ENCODE peak calls at places on chromosome 2, in ten cellular contexts. One of them, this sample, is unnamed.

GRCh38 chr2:29462293-29462692 is 347.1 kb downstream of the CLIP4 start:
- DNase-seq in left ventricle myocardium inferior: no peak
- DNase-seq in GM10248: no peak
- DNase-seq in left lung: no peak
- DNase-seq in fibroblast of the aortic adventitia: peak
- DNase-seq in endothelial cell: no peak
- DNase-seq in WERI-Rb-1: no peak
- DNase-seq in A673: no peak
- DNase-seq in HepG2: no peak
- DNase-seq in pancreas: no peak
- DNase-seq in this sample: no peak

GRCh38 chr2:239484571-239485355 is 83.9 kb upstream of the HDAC4 start:
- DNase-seq in left ventricle myocardium inferior: no peak
- DNase-seq in GM10248: no peak
- DNase-seq in left lung: no peak
- DNase-seq in fibroblast of the aortic adventitia: no peak
- DNase-seq in endothelial cell: no peak
- DNase-seq in WERI-Rb-1: no peak
- DNase-seq in A673: no peak
- DNase-seq in HepG2: no peak
- DNase-seq in pancreas: no peak
- DNase-seq in this sample: no peak

GRCh38 chr2:207408086-207408794 is 121.5 kb upstream of the CREB1 start:
- DNase-seq in left ventricle myocardium inferior: no peak
- DNase-seq in GM10248: no peak
- DNase-seq in left lung: no peak
- DNase-seq in fibroblast of the aortic adventitia: peak
- DNase-seq in endothelial cell: no peak
- DNase-seq in WERI-Rb-1: no peak
- DNase-seq in A673: no peak
- DNase-seq in HepG2: peak
- DNase-seq in pancreas: peak
- DNase-seq in this sample: no peak

GRCh38 chr2:190318514-190318913 is 1.1 kb downstream of the HIBCH start:
- DNase-seq in left ventricle myocardium inferior: no peak
- DNase-seq in GM10248: no peak
- DNase-seq in left lung: no peak
- DNase-seq in fibroblast of the aortic adventitia: no peak
- DNase-seq in endothelial cell: no peak
- DNase-seq in WERI-Rb-1: no peak
- DNase-seq in A673: no peak
- DNase-seq in HepG2: no peak
- DNase-seq in pancreas: peak
- DNase-seq in this sample: no peak

GRCh38 chr2:191366199-191366598 is 121.0 kb downstream of the MYO1B start:
- DNase-seq in left ventricle myocardium inferior: no peak
- DNase-seq in GM10248: no peak
- DNase-seq in left lung: no peak
- DNase-seq in fibroblast of the aortic adventitia: peak
- DNase-seq in endothelial cell: no peak
- DNase-seq in WERI-Rb-1: no peak
- DNase-seq in A673: no peak
- DNase-seq in HepG2: no peak
- DNase-seq in pancreas: no peak
- DNase-seq in this sample: no peak

GRCh38 chr2:50596521-50596920 is 435.4 kb downstream of the NRXN1 start:
- DNase-seq in left ventricle myocardium inferior: no peak
- DNase-seq in GM10248: no peak
- DNase-seq in left lung: no peak
- DNase-seq in fibroblast of the aortic adventitia: no peak
- DNase-seq in endothelial cell: no peak
- DNase-seq in WERI-Rb-1: peak
- DNase-seq in A673: no peak
- DNase-seq in HepG2: no peak
- DNase-seq in pancreas: no peak
- DNase-seq in this sample: no peak

GRCh38 chr2:232478571-232479340 is 8.9 kb downstream of the ECEL1 start:
- DNase-seq in left ventricle myocardium inferior: peak
- DNase-seq in GM10248: no peak
- DNase-seq in left lung: no peak
- DNase-seq in fibroblast of the aortic adventitia: no peak
- DNase-seq in endothelial cell: no peak
- DNase-seq in WERI-Rb-1: no peak
- DNase-seq in A673: no peak
- DNase-seq in HepG2: no peak
- DNase-seq in pancreas: no peak
- DNase-seq in this sample: no peak

GRCh38 chr2:43266692-43267091 is 40.3 kb upstream of the ZFP36L2 start:
- DNase-seq in left ventricle myocardium inferior: peak
- DNase-seq in GM10248: no peak
- DNase-seq in left lung: peak
- DNase-seq in fibroblast of the aortic adventitia: no peak
- DNase-seq in endothelial cell: no peak
- DNase-seq in WERI-Rb-1: no peak
- DNase-seq in A673: no peak
- DNase-seq in HepG2: no peak
- DNase-seq in pancreas: peak
- DNase-seq in this sample: no peak

GRCh38 chr2:187118331-187119099 is 269.5 kb upstream of the ZSWIM2 start:
- DNase-seq in left ventricle myocardium inferior: no peak
- DNase-seq in GM10248: no peak
- DNase-seq in left lung: no peak
- DNase-seq in fibroblast of the aortic adventitia: no peak
- DNase-seq in endothelial cell: no peak
- DNase-seq in WERI-Rb-1: no peak
- DNase-seq in A673: peak
- DNase-seq in HepG2: no peak
- DNase-seq in pancreas: no peak
- DNase-seq in this sample: no peak

GRCh38 chr2:187129866-187130265 is 280.9 kb upstream of the ZSWIM2 start:
- DNase-seq in left ventricle myocardium inferior: no peak
- DNase-seq in GM10248: no peak
- DNase-seq in left lung: no peak
- DNase-seq in fibroblast of the aortic adventitia: no peak
- DNase-seq in endothelial cell: no peak
- DNase-seq in WERI-Rb-1: no peak
- DNase-seq in A673: no peak
- DNase-seq in HepG2: no peak
- DNase-seq in pancreas: no peak
- DNase-seq in this sample: no peak

GRCh38 chr2:187126247-187127005 is 277.5 kb upstream of the ZSWIM2 start:
- DNase-seq in left ventricle myocardium inferior: no peak
- DNase-seq in GM10248: no peak
- DNase-seq in left lung: no peak
- DNase-seq in fibroblast of the aortic adventitia: no peak
- DNase-seq in endothelial cell: no peak
- DNase-seq in WERI-Rb-1: no peak
- DNase-seq in A673: peak
- DNase-seq in HepG2: no peak
- DNase-seq in pancreas: no peak
- DNase-seq in this sample: no peak

GRCh38 chr2:187129306-187129705 is 280.3 kb upstream of the ZSWIM2 start:
- DNase-seq in left ventricle myocardium inferior: no peak
- DNase-seq in GM10248: no peak
- DNase-seq in left lung: no peak
- DNase-seq in fibroblast of the aortic adventitia: no peak
- DNase-seq in endothelial cell: no peak
- DNase-seq in WERI-Rb-1: no peak
- DNase-seq in A673: no peak
- DNase-seq in HepG2: no peak
- DNase-seq in pancreas: no peak
- DNase-seq in this sample: no peak

DNA sequence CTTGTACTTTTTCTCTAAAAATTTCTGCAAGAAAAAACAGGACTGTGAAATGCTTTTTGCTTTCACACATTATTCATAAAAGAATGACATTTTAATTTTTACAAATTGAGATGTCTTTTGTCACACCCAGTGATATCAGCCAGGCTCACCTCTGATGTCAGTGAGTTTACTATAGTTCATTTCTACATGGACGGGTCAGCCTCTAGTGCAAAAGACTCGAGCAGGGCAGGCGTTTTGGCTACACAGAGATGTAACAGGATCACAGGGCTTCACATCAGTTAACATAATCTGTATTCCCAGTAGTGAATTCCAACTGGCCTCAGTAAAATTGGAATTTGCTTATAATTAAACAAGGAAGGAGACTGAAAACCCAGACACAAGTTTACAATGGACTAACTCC is 275.5 kb upstream of the ZSWIM2 start:
- DNase-seq in left ventricle myocardium inferior: no peak
- DNase-seq in GM10248: no peak
- DNase-seq in left lung: no peak
- DNase-seq in fibroblast of the aortic adventitia: no peak
- DNase-seq in endothelial cell: no peak
- DNase-seq in WERI-Rb-1: no peak
- DNase-seq in A673: no peak
- DNase-seq in HepG2: no peak
- DNase-seq in pancreas: no peak
- DNase-seq in this sample: no peak
- TF ChIP-seq CTCF in left ventricle myocardium inferior: no peak
- TF ChIP-seq CTCF in GM10248: no peak
- TF ChIP-seq CTCF in left lung: no peak
- TF ChIP-seq CTCF in fibroblast of the aortic adventitia: no peak
- TF ChIP-seq CTCF in endothelial cell: no peak
- TF ChIP-seq CTCF in WERI-Rb-1: no peak
- TF ChIP-seq CTCF in A673: no peak
- TF ChIP-seq CTCF in HepG2: no peak
- TF ChIP-seq CTCF in pancreas: no peak
- TF ChIP-seq CTCF in this sample: no peak

DNA sequence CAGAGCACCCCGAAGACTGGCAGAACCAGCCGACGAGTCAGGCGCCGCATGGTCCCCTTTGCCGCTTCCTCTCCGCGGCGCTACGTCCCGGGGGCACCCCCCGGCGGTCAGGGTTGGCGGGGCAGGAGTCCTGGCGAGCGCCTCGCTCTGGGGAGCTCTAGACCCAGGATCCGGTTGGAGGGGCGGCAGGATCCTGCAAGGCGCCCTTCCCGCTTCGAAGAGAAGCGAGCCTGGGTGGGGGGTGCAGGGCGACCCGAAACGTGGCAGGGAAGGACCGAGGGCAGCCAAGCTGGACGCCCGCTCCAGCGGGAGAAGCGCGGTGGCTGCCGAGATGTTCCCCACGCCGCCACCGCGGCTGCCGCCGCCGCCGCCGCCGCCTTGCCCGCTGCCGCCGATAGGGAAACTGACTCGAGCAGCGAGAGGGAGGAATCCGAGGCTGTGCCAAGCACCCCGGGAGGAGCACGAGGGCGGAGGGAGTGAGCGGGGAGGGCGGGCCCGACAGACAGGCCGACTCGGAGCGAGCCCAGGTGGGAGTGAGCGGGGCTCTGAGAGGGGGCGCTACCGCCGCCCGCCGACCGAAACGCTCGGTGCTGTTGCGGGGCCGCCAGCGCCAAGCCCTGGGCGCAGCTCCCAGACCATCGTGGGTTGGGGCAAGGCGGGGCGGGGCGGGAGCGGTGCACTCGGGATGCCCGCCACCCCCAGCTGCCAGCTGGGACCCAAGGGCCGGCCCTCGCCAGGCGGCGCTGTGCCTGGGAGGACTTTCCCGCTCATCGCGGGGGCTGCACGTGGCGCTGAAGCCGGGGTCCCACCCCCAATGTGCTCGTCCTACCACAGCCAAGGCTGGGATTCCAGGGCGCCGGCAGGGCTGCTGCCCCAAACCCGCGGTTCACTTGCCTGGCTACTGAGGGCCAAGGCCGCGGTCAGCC is at the start of gene GALNT14:
- DNase-seq in left ventricle myocardium inferior: peak
- DNase-seq in GM10248: peak
- DNase-seq in left lung: peak
- DNase-seq in fibroblast of the aortic adventitia: peak
- DNase-seq in endothelial cell: peak
- DNase-seq in WERI-Rb-1: peak
- DNase-seq in A673: peak
- DNase-seq in HepG2: no peak
- DNase-seq in pancreas: peak
- DNase-seq in this sample: peak
- TF ChIP-seq CTCF in left ventricle myocardium inferior: peak
- TF ChIP-seq CTCF in GM10248: no peak
- TF ChIP-seq CTCF in left lung: peak
- TF ChIP-seq CTCF in fibroblast of the aortic adventitia: peak
- TF ChIP-seq CTCF in endothelial cell: peak
- TF ChIP-seq CTCF in WERI-Rb-1: peak
- TF ChIP-seq CTCF in A673: peak
- TF ChIP-seq CTCF in HepG2: no peak
- TF ChIP-seq CTCF in pancreas: peak
- TF ChIP-seq CTCF in this sample: peak

GRCh38 chr2:12202702-12203101 is 456.3 kb downstream of the LPIN1 start:
- DNase-seq in left ventricle myocardium inferior: peak
- DNase-seq in GM10248: no peak
- DNase-seq in left lung: no peak
- DNase-seq in fibroblast of the aortic adventitia: peak
- DNase-seq in endothelial cell: no peak
- DNase-seq in WERI-Rb-1: no peak
- DNase-seq in A673: no peak
- DNase-seq in HepG2: no peak
- DNase-seq in pancreas: no peak
- DNase-seq in this sample: no peak
- TF ChIP-seq CTCF in left ventricle myocardium inferior: no peak
- TF ChIP-seq CTCF in GM10248: no peak
- TF ChIP-seq CTCF in left lung: no peak
- TF ChIP-seq CTCF in fibroblast of the aortic adventitia: no peak
- TF ChIP-seq CTCF in endothelial cell: no peak
- TF ChIP-seq CTCF in WERI-Rb-1: no peak
- TF ChIP-seq CTCF in A673: no peak
- TF ChIP-seq CTCF in HepG2: no peak
- TF ChIP-seq CTCF in pancreas: no peak
- TF ChIP-seq CTCF in this sample: no peak

DNA sequence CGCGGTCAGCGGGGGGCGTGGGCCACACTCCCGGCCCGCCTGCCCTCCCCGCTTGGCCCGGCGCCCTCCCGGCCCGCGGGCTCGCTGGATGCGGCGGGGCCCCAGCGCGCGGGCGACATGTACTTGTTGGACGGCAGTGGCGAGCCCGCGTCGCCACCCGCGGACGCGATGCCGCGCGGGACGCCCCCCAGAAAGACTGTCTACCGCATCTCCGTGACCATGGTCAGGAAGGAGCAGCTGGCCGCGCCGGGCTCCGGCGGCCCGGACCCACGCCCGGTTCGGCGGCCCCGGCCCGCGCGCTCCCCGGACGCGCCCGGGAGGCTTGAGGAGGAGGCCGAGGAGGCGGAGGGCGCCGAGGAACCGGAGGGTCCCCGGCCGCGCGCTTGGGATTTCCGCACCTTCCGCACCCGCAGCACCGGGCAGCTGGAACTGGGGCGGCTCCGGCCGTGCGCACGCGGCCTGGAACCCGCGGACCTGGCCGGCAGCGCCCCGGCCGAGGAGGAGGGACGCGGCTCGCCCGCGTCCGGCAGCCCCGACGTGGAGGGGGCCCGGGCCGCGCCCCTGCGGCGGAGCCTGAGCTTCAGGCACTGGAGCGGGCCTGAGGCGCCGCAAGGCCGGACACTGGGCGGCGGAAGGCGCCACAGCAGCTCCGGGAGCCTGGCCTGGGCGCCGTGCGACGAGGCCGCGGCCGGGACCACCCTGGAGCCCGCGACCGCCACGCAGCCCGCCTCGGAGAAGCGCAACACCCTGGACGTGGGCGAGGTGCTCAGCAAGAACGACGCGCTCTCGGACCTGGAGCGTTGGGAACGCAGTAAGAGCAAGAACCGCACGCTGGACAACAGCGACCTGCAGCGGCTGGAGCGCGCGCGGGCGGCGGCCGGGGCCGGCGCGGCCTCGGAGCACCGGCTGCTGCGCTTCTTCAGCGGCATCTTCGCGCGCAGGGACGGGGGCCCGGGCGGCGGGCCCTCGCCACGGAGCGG is 176.4 kb downstream of the AGAP1 start:
- DNase-seq in left ventricle myocardium inferior: peak
- DNase-seq in GM10248: no peak
- DNase-seq in left lung: peak
- DNase-seq in fibroblast of the aortic adventitia: peak
- DNase-seq in endothelial cell: peak
- DNase-seq in WERI-Rb-1: peak
- DNase-seq in A673: peak
- DNase-seq in HepG2: no peak
- DNase-seq in pancreas: no peak
- DNase-seq in this sample: no peak
- TF ChIP-seq CTCF in left ventricle myocardium inferior: peak
- TF ChIP-seq CTCF in GM10248: no peak
- TF ChIP-seq CTCF in left lung: peak
- TF ChIP-seq CTCF in fibroblast of the aortic adventitia: peak
- TF ChIP-seq CTCF in endothelial cell: no peak
- TF ChIP-seq CTCF in WERI-Rb-1: peak
- TF ChIP-seq CTCF in A673: peak
- TF ChIP-seq CTCF in HepG2: peak
- TF ChIP-seq CTCF in pancreas: no peak
- TF ChIP-seq CTCF in this sample: peak

This sample was measured in D721Med.